ENCODE peak calls at places on chromosomes 5 and 9, in eight cellular contexts. F, M, Q, Z, S, T, E and O are unnamed samples.

GRCh38 chr5:89471556-89471955 is 588.6 kb upstream of the MEF2C start:
- DNase-seq in T (no peak), S (peak), F (no peak), Q (peak), M (no peak), E (no peak), Z (no peak), O (no peak)

GRCh38 chr5:169527863-169528262 is 55.7 kb upstream of the SPDL1 start:
- DNase-seq in T (no peak), Q (peak), Z (no peak), S (peak), M (no peak), E (no peak), F (no peak), O (no peak)

GRCh38 chr9:101582593-101582992 is 12.2 kb downstream of the PPP3R2 start:
- DNase-seq in T (no peak), E (no peak), S (peak), M (no peak), Q (peak), F (no peak), Z (no peak), O (no peak)

GRCh38 chr5:91049800-91050199 is 333.3 kb downstream of the ARRDC3 start:
- DNase-seq in F (no peak), Z (no peak), S (no peak), M (no peak), E (no peak), T (no peak), Q (peak), O (no peak)

GRCh38 chr5:111223086-111223789 is 946 bp upstream of the CAMK4 start:
- DNase-seq in S (no peak), Q (no peak), Z (no peak), F (no peak), E (no peak), T (no peak), M (no peak), O (no peak)

GRCh38 chr9:89498845-89499480 is 1.1 kb upstream of the SEMA4D start:
- DNase-seq in T (no peak), M (no peak), F (no peak), S (no peak), Z (no peak), Q (no peak), E (no peak), O (peak)

GRCh38 chr9:5112109-5112592 is 73.3 kb downstream of the INSL6 start:
- DNase-seq in F (no peak), Z (no peak), S (no peak), E (peak), T (no peak), M (peak), Q (no peak), O (no peak)

GRCh38 chr5:89844548-89844947 is 565.0 kb downstream of the CETN3 start:
- DNase-seq in T (no peak), E (no peak), F (no peak), M (no peak), S (no peak), Z (no peak), Q (no peak), O (no peak)

GRCh38 chr5:9052421-9052820 is 493.5 kb downstream of the SEMA5A start:
- DNase-seq in Z (no peak), T (no peak), E (no peak), S (no peak), F (no peak), M (no peak), Q (no peak), O (no peak)

GRCh38 chr5:172444110-172444510 is 10.2 kb downstream of the SH3PXD2B start:
- DNase-seq in F (no peak), Z (no peak), E (peak), Q (peak), T (no peak), M (no peak), S (no peak), O (no peak)

GRCh38 chr5:21817668-21818419 is 1035.3 kb downstream of the CDH12 start:
- DNase-seq in M (no peak), F (no peak), E (no peak), T (no peak), S (no peak), Z (no peak), Q (peak), O (no peak)

GRCh38 chr5:89351975-89352374 is 469.0 kb upstream of the MEF2C start:
- DNase-seq in Q (peak), S (no peak), T (no peak), Z (no peak), E (no peak), M (no peak), F (no peak), O (no peak)

GRCh38 chr5:32299059-32299677 is 13.6 kb downstream of the MTMR12 start:
- DNase-seq in F (no peak), Q (no peak), E (no peak), S (no peak), T (no peak), M (no peak), Z (no peak), O (no peak)

GRCh38 chr9:108708448-108708847 is 147.3 kb downstream of the ACTL7B start:
- DNase-seq in M (no peak), S (no peak), Z (no peak), E (peak), F (no peak), Q (no peak), T (no peak), O (no peak)

GRCh38 chr5:96638566-96638965 is 23.6 kb upstream of the CAST start:
- DNase-seq in E (no peak), T (no peak), Q (peak), F (no peak), M (no peak), Z (no peak), S (no peak), O (no peak)

GRCh38 chr9:92328225-92328624 is 2.5 kb downstream of the CENPP start:
- DNase-seq in M (no peak), Q (peak), T (no peak), F (no peak), Z (no peak), S (peak), E (no peak), O (no peak)
- TF ChIP-seq CTCF in M (no peak), Q (peak), T (peak), F (no peak), Z (no peak), S (peak), E (no peak), O (no peak)

GRCh38 chr5:162603399-162603798 is 535.8 kb downstream of the GABRG2 start:
- DNase-seq in S (no peak), F (no peak), Z (no peak), Q (no peak), E (no peak), M (no peak), T (no peak), O (no peak)

DNA sequence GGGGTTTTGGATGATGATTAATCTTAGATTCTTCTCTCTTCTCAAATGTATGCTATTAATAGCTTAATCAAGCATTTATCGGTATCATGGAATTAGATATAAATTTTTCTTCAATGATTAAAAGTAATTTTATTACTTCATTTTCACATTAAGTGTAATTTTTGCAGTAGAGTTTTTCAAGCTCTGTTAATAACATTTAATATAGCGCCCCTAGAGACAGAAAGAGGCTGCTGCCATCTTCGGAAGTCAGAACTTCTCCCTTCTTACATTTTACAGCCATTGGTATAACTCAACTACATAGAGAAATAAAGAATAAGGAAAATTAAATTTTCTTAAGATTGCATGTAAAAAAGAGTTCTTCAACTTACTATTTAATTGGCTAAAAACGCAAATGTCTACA is 540.3 kb downstream of the GABRG2 start:
- DNase-seq in T (no peak), S (no peak), M (no peak), F (no peak), Z (no peak), E (no peak), Q (no peak), O (no peak)
- TF ChIP-seq CTCF in T (peak), S (no peak), M (no peak), F (peak), Z (peak), E (no peak), Q (no peak), O (no peak)

GRCh38 chr5:113040672-113041071 is 64.1 kb downstream of the DCP2 start:
- DNase-seq in F (no peak), S (no peak), M (no peak), Q (no peak), Z (no peak), E (no peak), T (no peak), O (no peak)

GRCh38 chr5:113047234-113047633 is 70.6 kb downstream of the DCP2 start:
- DNase-seq in Z (no peak), M (no peak), E (no peak), T (no peak), Q (peak), S (no peak), F (no peak), O (no peak)

GRCh38 chr5:113042491-113043243 is 66.1 kb downstream of the DCP2 start:
- DNase-seq in Z (no peak), S (no peak), F (no peak), T (no peak), Q (no peak), M (no peak), E (no peak), O (no peak)

GRCh38 chr5:113044776-113045175 is 68.2 kb downstream of the DCP2 start:
- DNase-seq in M (no peak), T (no peak), E (no peak), S (no peak), Z (no peak), Q (no peak), F (no peak), O (no peak)

DNA sequence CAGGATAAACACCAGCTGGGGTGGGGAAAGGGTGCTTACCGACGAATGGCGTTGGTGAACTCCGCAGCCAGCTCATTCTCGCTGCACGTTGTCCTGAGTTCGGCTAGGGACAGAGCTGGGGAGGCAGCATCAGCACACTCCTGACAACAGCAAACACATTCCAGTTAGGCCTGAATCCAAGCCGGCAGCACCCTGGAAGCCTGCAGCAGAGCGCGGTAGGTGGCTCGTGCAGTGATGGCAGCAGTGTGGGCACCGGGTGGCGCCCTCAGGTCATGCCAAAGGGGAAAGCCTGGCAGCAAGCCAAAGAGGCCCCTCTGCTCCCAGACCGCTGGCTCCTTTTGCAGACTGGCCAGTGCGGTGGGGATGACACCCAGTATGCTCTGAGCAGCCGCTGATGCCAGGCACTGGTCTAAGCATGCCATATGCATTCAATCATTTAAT is 66.9 kb downstream of the DCP2 start:
- DNase-seq in E (no peak), S (no peak), Z (peak), Q (no peak), M (peak), F (peak), T (peak), O (no peak)
- TF ChIP-seq CTCF in E (no peak), S (peak), Z (peak), Q (no peak), M (no peak), F (peak), T (peak), O (no peak)

GRCh38 chr9:33722359-33722675 is 73.0 kb upstream of the PRSS3 start:
- DNase-seq in T (no peak), M (no peak), Q (no peak), F (no peak), S (no peak), Z (no peak), E (no peak), O (no peak)
- TF ChIP-seq CTCF in T (peak), M (no peak), Q (no peak), F (peak), S (no peak), Z (peak), E (no peak), O (no peak)

GRCh38 chr5:155258139-155258538 is 244.6 kb downstream of the KIF4B start:
- DNase-seq in M (no peak), E (peak), T (no peak), S (no peak), F (no peak), Z (no peak), Q (no peak), O (no peak)

GRCh38 chr5:155259648-155260047 is 246.1 kb downstream of the KIF4B start:
- DNase-seq in T (no peak), S (no peak), F (no peak), E (no peak), M (no peak), Z (no peak), Q (no peak), O (no peak)

GRCh38 chr5:155263381-155263780 is 249.8 kb downstream of the KIF4B start:
- DNase-seq in T (no peak), E (no peak), M (no peak), S (no peak), Z (no peak), Q (no peak), F (no peak), O (no peak)

GRCh38 chr5:155264809-155265208 is 251.3 kb downstream of the KIF4B start:
- DNase-seq in T (no peak), M (no peak), F (no peak), Q (no peak), Z (no peak), E (no peak), S (no peak), O (no peak)

GRCh38 chr5:155260798-155261197 is 247.2 kb downstream of the KIF4B start:
- DNase-seq in F (no peak), T (no peak), Z (no peak), M (no peak), Q (no peak), S (no peak), E (no peak), O (no peak)
- TF ChIP-seq CTCF in F (peak), T (peak), Z (no peak), M (no peak), Q (no peak), S (no peak), E (no peak), O (no peak)

GRCh38 chr9:136729144-136729543 is 13.6 kb downstream of the LCN10 start:
- DNase-seq in F (no peak), Z (no peak), E (peak), S (no peak), M (peak), Q (no peak), T (no peak), O (no peak)

GRCh38 chr9:136728080-136728547 is 14.6 kb downstream of the LCN10 start:
- DNase-seq in F (peak), T (peak), E (peak), Z (peak), M (peak), S (peak), Q (peak), O (peak)

GRCh38 chr9:136732446-136733178 is 10.1 kb downstream of the LCN10 start:
- DNase-seq in T (no peak), Q (no peak), Z (no peak), E (no peak), F (no peak), S (no peak), M (peak), O (no peak)

GRCh38 chr9:136728548-136729123 is 14.1 kb downstream of the LCN10 start:
- DNase-seq in T (no peak), S (no peak), Z (no peak), E (peak), M (peak), F (peak), Q (peak), O (no peak)

DNA sequence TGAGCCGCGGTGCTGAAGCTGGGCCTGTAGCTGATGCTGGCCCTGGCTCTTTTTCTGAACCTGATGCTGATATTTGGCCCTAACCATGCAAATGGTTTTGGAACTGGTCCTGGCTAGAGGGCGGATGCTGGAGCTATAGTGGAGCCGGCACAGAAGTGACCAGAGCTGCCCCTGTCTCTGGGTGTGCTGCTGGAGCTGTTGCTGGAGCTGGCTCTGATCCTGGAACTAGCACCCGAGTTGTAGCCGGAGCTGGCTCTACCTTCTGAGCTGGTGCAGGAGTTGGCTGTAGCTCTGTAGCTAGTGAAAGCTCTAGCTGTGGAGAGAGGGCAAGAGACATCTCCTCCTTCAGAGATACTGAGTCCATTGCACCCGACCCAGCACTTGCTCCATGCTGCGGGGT is 12.8 kb downstream of the LCN10 start:
- DNase-seq in S (no peak), Q (no peak), E (no peak), T (no peak), Z (no peak), M (no peak), F (no peak), O (no peak)
- TF ChIP-seq CTCF in S (no peak), Q (no peak), E (no peak), T (no peak), Z (no peak), M (no peak), F (no peak), O (no peak)

DNA sequence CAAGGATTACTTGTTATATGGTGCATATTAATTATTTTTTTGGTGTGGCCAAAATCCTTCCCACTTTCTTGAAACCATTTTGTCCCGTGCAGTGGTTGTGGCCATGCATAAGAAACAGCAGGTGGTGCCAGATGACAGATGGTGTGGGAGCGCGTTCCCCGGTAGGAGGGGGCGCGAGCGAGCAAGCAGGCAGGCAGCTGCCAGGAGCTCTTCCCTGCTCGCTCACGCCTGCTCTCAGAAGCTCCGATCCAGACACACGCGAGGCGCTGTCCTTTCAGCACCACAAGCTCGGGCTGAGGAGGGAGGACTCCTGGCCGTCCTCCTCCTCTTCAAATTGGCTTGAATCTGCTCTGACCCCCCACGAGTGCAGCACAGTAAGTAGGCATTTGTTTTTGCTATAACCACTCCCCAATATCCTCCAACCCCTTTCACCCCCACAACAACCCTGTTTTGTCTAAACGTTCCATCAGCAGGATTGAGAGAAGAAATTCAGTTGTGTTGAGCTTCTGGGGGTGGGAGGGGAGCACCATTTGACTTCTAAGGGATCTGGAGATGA is at the start of gene NSG2:
- DNase-seq in Z (peak), T (peak), S (peak), E (no peak), F (peak), M (peak), Q (peak), O (peak)
- TF ChIP-seq CTCF in Z (peak), T (peak), S (peak), E (no peak), F (peak), M (peak), Q (no peak), O (peak)

GRCh38 chr5:155616779-155617392 is 603.3 kb downstream of the KIF4B start:
- DNase-seq in E (no peak), F (peak), S (no peak), Z (peak), Q (no peak), T (peak), M (peak), O (no peak)
- TF ChIP-seq CTCF in E (peak), F (peak), S (peak), Z (peak), Q (no peak), T (peak), M (peak), O (peak)

GRCh38 chr5:139648205-139649081 is at the start of gene CXXC5:
- DNase-seq in Z (peak), E (peak), T (peak), M (peak), S (peak), F (peak), Q (peak), O (peak)

GRCh38 chr5:139650031-139650688 is 2.0 kb downstream of the CXXC5 start:
- DNase-seq in Q (no peak), T (peak), Z (peak), S (no peak), F (peak), M (no peak), E (peak), O (no peak)

GRCh38 chr5:139647406-139648204 is 544 bp upstream of the CXXC5 start:
- DNase-seq in S (no peak), E (peak), T (no peak), Q (no peak), F (peak), Z (no peak), M (no peak), O (peak)

GRCh38 chr5:139650689-139651501 is 2.7 kb downstream of the CXXC5 start:
- DNase-seq in S (no peak), T (no peak), F (peak), E (peak), Z (peak), M (peak), Q (no peak), O (peak)

GRCh38 chr5:139649082-139649991 is 1.2 kb downstream of the CXXC5 start:
- DNase-seq in Q (no peak), Z (no peak), T (peak), S (no peak), E (peak), M (no peak), F (peak), O (peak)
- TF ChIP-seq CTCF in Q (peak), Z (no peak), T (no peak), S (no peak), E (no peak), M (no peak), F (no peak), O (no peak)